ENCODE peak calls at places on chromosomes 11 and 22, in four cellular contexts. N, R, Y and L are unnamed samples.

GRCh38 chr11:363948-364761 is 5.1 kb upstream of the B4GALNT4 start:
- DNase-seq in N (peak; percentile 51), R (no peak), Y (peak; percentile 62), L (peak; percentile 38)

GRCh38 chr11:2257023-2257700 is 13.2 kb downstream of the ASCL2 start:
- DNase-seq in N (no peak), R (no peak), Y (no peak), L (no peak)

GRCh38 chr22:29550005-29550404 is 3.6 kb downstream of the THOC5 start:
- DNase-seq in N (no peak), R (no peak), Y (no peak), L (no peak)

GRCh38 chr11:33135216-33135615 is 26.1 kb downstream of the CSTF3 start:
- DNase-seq in N (no peak), R (no peak), Y (no peak), L (no peak)

GRCh38 chr11:112822478-112823274 is 138.5 kb upstream of the NCAM1 start:
- DNase-seq in N (peak; percentile 58), R (no peak), Y (no peak), L (no peak)

GRCh38 chr11:78853521-78853920 is 278.9 kb upstream of the NARS2 start:
- DNase-seq in N (no peak), R (no peak), Y (no peak), L (no peak)

GRCh38 chr22:20111045-20111688 is 4.7 kb upstream of the RANBP1 start:
- DNase-seq in N (no peak), R (peak; percentile 84), Y (peak; percentile 61), L (peak; percentile 54)

GRCh38 chr11:121592708-121593107 is 139.9 kb upstream of the SORL1-AS1 start:
- DNase-seq in N (no peak), R (no peak), Y (no peak), L (no peak)

GRCh38 chr11:12075822-12076821 is 34.3 kb upstream of the MICAL2 start:
- DNase-seq in N (no peak), R (no peak), Y (no peak), L (peak; percentile 92)

GRCh38 chr22:21718492-21718891 is 17.1 kb downstream of the YPEL1 start:
- DNase-seq in N (no peak), R (no peak), Y (no peak), L (no peak)

GRCh38 chr22:40083794-40084193 is 89.0 kb downstream of the FAM83F start:
- DNase-seq in N (no peak), R (no peak), Y (no peak), L (no peak)

GRCh38 chr11:111836766-111837165 is 34.6 kb downstream of the ALG9 start:
- DNase-seq in N (no peak), R (no peak), Y (no peak), L (no peak)

GRCh38 chr11:22459053-22459452 is 120.9 kb downstream of the SLC17A6 start:
- DNase-seq in N (no peak), R (no peak), Y (no peak), L (no peak)

GRCh38 chr22:37998543-37998942 is 14.2 kb upstream of the SOX10 start:
- DNase-seq in N (no peak), R (no peak), Y (peak; percentile 61), L (no peak)

GRCh38 chr11:133898031-133898769 is 52.9 kb upstream of the SPATA19 start:
- DNase-seq in N (no peak), R (no peak), Y (no peak), L (no peak)

GRCh38 chr22:30267382-30268302 is 991 bp upstream of the OSM start:
- DNase-seq in N (no peak), R (no peak), Y (no peak), L (no peak)

DNA sequence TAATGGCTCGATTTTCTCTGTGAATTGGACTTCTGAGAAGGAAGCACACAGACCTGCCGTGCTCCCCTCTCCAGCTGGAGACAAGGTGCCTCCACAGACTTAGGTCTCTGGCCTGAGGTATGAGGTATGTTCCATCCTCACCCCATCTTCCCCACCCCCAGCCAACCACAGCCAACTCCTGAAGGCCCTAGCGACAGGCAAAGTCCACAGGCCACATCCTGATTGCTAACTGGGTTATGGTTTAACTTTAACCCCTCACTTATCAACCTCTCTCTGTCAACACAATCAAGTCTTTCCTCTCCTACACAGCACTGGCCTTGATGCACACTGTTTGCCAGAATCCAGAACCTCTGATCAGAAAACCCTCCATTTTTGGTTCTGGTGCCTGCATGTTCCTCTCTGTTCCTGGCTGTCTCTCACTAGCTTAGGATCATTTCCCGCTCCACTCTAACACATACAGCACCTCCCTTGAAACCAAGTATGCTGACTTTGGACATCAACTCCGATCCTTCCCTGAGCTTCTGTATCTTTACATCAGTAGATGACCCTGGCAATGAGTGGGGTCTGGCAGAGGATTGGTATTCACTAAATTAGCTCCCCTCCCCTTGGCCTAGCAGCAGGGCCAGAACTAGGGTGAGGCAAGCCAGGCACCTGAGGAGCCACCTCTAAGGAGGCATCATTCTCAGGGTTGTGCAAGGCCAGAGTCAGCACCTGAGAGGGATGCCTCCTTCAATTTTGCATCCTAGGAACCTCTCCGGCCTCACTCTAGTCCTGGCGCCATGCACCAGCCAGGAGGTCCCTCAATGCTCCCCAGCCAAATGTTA is 22.0 kb downstream of the JAML start:
- DNase-seq in N (no peak), R (no peak), Y (peak; percentile 94), L (no peak)
- TF ChIP-seq PHF8 in N (no peak), R (no peak), Y (no peak), L (no peak)

GRCh38 chr11:88087281-88087680 is 88.0 kb downstream of the RAB38 start:
- DNase-seq in N (no peak), R (no peak), Y (no peak), L (no peak)
- TF ChIP-seq PHF8 in N (no peak), R (no peak), Y (no peak), L (no peak)

GRCh38 chr11:62075438-62075837 is 48.4 kb upstream of the INCENP start:
- DNase-seq in N (no peak), R (no peak), Y (no peak), L (no peak)
- TF ChIP-seq PHF8 in N (no peak), R (no peak), Y (no peak), L (no peak)

GRCh38 chr11:91796999-91797398 is 427.6 kb upstream of the FAT3 start:
- DNase-seq in N (no peak), R (no peak), Y (no peak), L (peak; percentile 41)

GRCh38 chr11:91795139-91795887 is 429.3 kb upstream of the FAT3 start:
- DNase-seq in N (no peak), R (no peak), Y (no peak), L (no peak)

GRCh38 chr11:91790873-91791468 is 433.6 kb upstream of the FAT3 start:
- DNase-seq in N (no peak), R (no peak), Y (no peak), L (no peak)

GRCh38 chr11:91792779-91793262 is 431.8 kb upstream of the FAT3 start:
- DNase-seq in N (no peak), R (peak; percentile 17), Y (no peak), L (no peak)

DNA sequence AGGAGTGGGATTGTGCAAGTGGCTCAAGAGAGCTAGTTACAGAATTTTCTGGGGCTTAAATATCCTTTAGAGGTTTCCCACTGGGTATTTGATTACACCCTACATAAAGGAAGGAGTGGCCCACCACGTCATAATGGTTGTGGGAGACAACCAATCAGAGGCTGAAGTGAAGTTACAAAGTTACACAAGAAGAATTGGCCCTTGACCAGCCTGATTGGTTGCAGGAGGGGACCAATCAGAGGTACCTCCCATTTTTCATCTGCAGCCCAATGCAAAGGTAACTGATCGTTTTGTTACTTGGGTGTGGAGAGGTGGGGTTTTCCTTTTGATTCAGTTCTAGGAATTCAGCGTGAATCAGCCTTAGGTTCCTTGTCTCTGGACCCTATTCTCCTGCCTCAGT is 430.5 kb upstream of the FAT3 start:
- DNase-seq in N (no peak), R (no peak), Y (no peak), L (no peak)
- TF ChIP-seq PHF8 in N (no peak), R (no peak), Y (no peak), L (no peak)

GRCh38 chr22:42317691-42318547 is 47.5 kb upstream of the TCF20 start:
- DNase-seq in N (no peak), R (no peak), Y (no peak), L (no peak)
- TF ChIP-seq PHF8 in N (no peak), R (no peak), Y (no peak), L (no peak)

GRCh38 chr11:74905326-74905725 is 43.6 kb downstream of the XRRA1 start:
- DNase-seq in N (no peak), R (no peak), Y (no peak), L (no peak)
- TF ChIP-seq PHF8 in N (no peak), R (no peak), Y (no peak), L (no peak)

GRCh38 chr11:13304655-13305340 is 27.2 kb downstream of the BMAL1 start:
- DNase-seq in N (no peak), R (no peak), Y (no peak), L (no peak)
- TF ChIP-seq PHF8 in N (no peak), R (no peak), Y (no peak), L (no peak)